ENCODE peak calls at places on chromosomes 12 and 14, in four cellular contexts. One of them, this sample, is unnamed.

GRCh38 chr12:104863549-104863948 is 94.5 kb downstream of the SLC41A2 start:
- DNase-seq in K562: no peak
- DNase-seq in HL-60: no peak
- DNase-seq in GM12878: no peak
- DNase-seq in this sample: no peak

GRCh38 chr14:101501341-101501740 is 60.0 kb upstream of the DIO3 start:
- DNase-seq in K562: no peak
- DNase-seq in HL-60: no peak
- DNase-seq in GM12878: no peak
- DNase-seq in this sample: no peak

GRCh38 chr14:96148631-96149030 is 56.0 kb upstream of the BDKRB2 start:
- DNase-seq in K562: no peak
- DNase-seq in HL-60: no peak
- DNase-seq in GM12878: no peak
- DNase-seq in this sample: no peak

GRCh38 chr14:73491977-73492552 is 1.3 kb downstream of the RIOX1 start:
- DNase-seq in K562: no peak
- DNase-seq in HL-60: no peak
- DNase-seq in GM12878: no peak
- DNase-seq in this sample: no peak

GRCh38 chr12:57611116-57611809 is at the start of gene ARHGEF25:
- DNase-seq in K562: peak
- DNase-seq in HL-60: no peak
- DNase-seq in GM12878: no peak
- DNase-seq in this sample: peak

GRCh38 chr14:103879118-103879569 is 31.8 kb upstream of the PPP1R13B start:
- DNase-seq in K562: no peak
- DNase-seq in HL-60: no peak
- DNase-seq in GM12878: no peak
- DNase-seq in this sample: no peak

GRCh38 chr12:4197922-4198763 is 75.4 kb upstream of the CCND2 start:
- DNase-seq in K562: no peak
- DNase-seq in HL-60: no peak
- DNase-seq in GM12878: no peak
- DNase-seq in this sample: no peak

GRCh38 chr14:45679852-45680251 is 426.9 kb upstream of the MIS18BP1 start:
- DNase-seq in K562: no peak
- DNase-seq in HL-60: no peak
- DNase-seq in GM12878: no peak
- DNase-seq in this sample: no peak

GRCh38 chr12:103272949-103273348 is 222.8 kb downstream of the C12orf42 start:
- DNase-seq in K562: no peak
- DNase-seq in HL-60: no peak
- DNase-seq in GM12878: no peak
- DNase-seq in this sample: no peak

GRCh38 chr12:89662623-89663022 is 46.0 kb downstream of the ATP2B1 start:
- DNase-seq in K562: no peak
- DNase-seq in HL-60: no peak
- DNase-seq in GM12878: no peak
- DNase-seq in this sample: no peak

GRCh38 chr14:68662395-68662794 is 130.5 kb downstream of the ZFP36L1 start:
- DNase-seq in K562: no peak
- DNase-seq in HL-60: no peak
- DNase-seq in GM12878: no peak
- DNase-seq in this sample: no peak

GRCh38 chr12:3973269-3973884 is 100.2 kb upstream of the PARP11 start:
- DNase-seq in K562: no peak
- DNase-seq in HL-60: no peak
- DNase-seq in GM12878: no peak
- DNase-seq in this sample: no peak

GRCh38 chr12:103785243-103786031 is 55.6 kb downstream of the NT5DC3 start:
- DNase-seq in K562: no peak
- DNase-seq in HL-60: no peak
- DNase-seq in GM12878: no peak
- DNase-seq in this sample: no peak

GRCh38 chr14:99603471-99603933 is 505 bp downstream of the CCDC85C start:
- DNase-seq in K562: no peak
- DNase-seq in HL-60: no peak
- DNase-seq in GM12878: no peak
- DNase-seq in this sample: no peak

GRCh38 chr14:58341152-58341748 is 42.9 kb downstream of the ARID4A start:
- DNase-seq in K562: no peak
- DNase-seq in HL-60: no peak
- DNase-seq in GM12878: no peak
- DNase-seq in this sample: no peak

GRCh38 chr14:70779667-70780066 is 29.6 kb downstream of the MAP3K9 start:
- DNase-seq in K562: no peak
- DNase-seq in HL-60: no peak
- DNase-seq in GM12878: no peak
- DNase-seq in this sample: no peak

GRCh38 chr14:54193871-54194270 is 202.9 kb upstream of the CDKN3 start:
- DNase-seq in K562: no peak
- DNase-seq in HL-60: no peak
- DNase-seq in GM12878: no peak
- DNase-seq in this sample: no peak

GRCh38 chr12:26126340-26127284 is 1.8 kb upstream of the BHLHE41 start:
- DNase-seq in K562: peak
- DNase-seq in HL-60: no peak
- DNase-seq in GM12878: no peak
- DNase-seq in this sample: no peak

GRCh38 chr12:90548595-90548994 is 406.4 kb downstream of the CCER1 start:
- DNase-seq in K562: no peak
- DNase-seq in HL-60: no peak
- DNase-seq in GM12878: no peak
- DNase-seq in this sample: no peak

GRCh38 chr12:104456417-104456949 is at the start of gene CHST11:
- DNase-seq in K562: peak
- DNase-seq in HL-60: peak
- DNase-seq in GM12878: no peak
- DNase-seq in this sample: peak

GRCh38 chr14:103558071-103558882 is 4.2 kb downstream of the BAG5 start:
- DNase-seq in K562: no peak
- DNase-seq in HL-60: no peak
- DNase-seq in GM12878: no peak
- DNase-seq in this sample: no peak

GRCh38 chr14:28767851-28768548 is 1.4 kb downstream of the FOXG1 start:
- DNase-seq in K562: peak
- DNase-seq in HL-60: no peak
- DNase-seq in GM12878: no peak
- DNase-seq in this sample: no peak

GRCh38 chr14:50000215-50001145 is 107.6 kb downstream of the ARF6 start:
- DNase-seq in K562: no peak
- DNase-seq in HL-60: no peak
- DNase-seq in GM12878: no peak
- DNase-seq in this sample: no peak

GRCh38 chr12:108609535-108610335 is 11.9 kb upstream of the TMEM119 start:
- DNase-seq in K562: peak
- DNase-seq in HL-60: no peak
- DNase-seq in GM12878: no peak
- DNase-seq in this sample: no peak

GRCh38 chr12:20345866-20346265 is 22.5 kb upstream of the PDE3A start:
- DNase-seq in K562: no peak
- DNase-seq in HL-60: no peak
- DNase-seq in GM12878: no peak
- DNase-seq in this sample: no peak

GRCh38 chr14:26549571-26549970 is 48.3 kb downstream of the NOVA1 start:
- DNase-seq in K562: no peak
- DNase-seq in HL-60: no peak
- DNase-seq in GM12878: no peak
- DNase-seq in this sample: no peak

GRCh38 chr12:94147377-94147990 is 893 bp upstream of the PLXNC1 start:
- DNase-seq in K562: no peak
- DNase-seq in HL-60: no peak
- DNase-seq in GM12878: no peak
- DNase-seq in this sample: no peak

GRCh38 chr14:32710351-32711102 is 228.2 kb upstream of the NPAS3 start:
- DNase-seq in K562: no peak
- DNase-seq in HL-60: no peak
- DNase-seq in GM12878: no peak
- DNase-seq in this sample: no peak

GRCh38 chr12:121465921-121466799 is 66.2 kb downstream of the RNF34 start:
- DNase-seq in K562: no peak
- DNase-seq in HL-60: peak
- DNase-seq in GM12878: no peak
- DNase-seq in this sample: no peak

GRCh38 chr14:100771121-100771800 is 44.6 kb downstream of the DLK1 start:
- DNase-seq in K562: peak
- DNase-seq in HL-60: no peak
- DNase-seq in GM12878: no peak
- DNase-seq in this sample: no peak

GRCh38 chr12:124174406-124174805 is 120.5 kb upstream of the RFLNA start:
- DNase-seq in K562: no peak
- DNase-seq in HL-60: no peak
- DNase-seq in GM12878: no peak
- DNase-seq in this sample: no peak

GRCh38 chr14:67395876-67396189 is 16.1 kb downstream of the PLEK2 start:
- DNase-seq in K562: no peak
- DNase-seq in HL-60: no peak
- DNase-seq in GM12878: no peak
- DNase-seq in this sample: no peak

GRCh38 chr14:68564826-68565760 is 227.8 kb downstream of the ZFP36L1 start:
- DNase-seq in K562: peak
- DNase-seq in HL-60: no peak
- DNase-seq in GM12878: no peak
- DNase-seq in this sample: no peak

GRCh38 chr14:34615507-34615906 is 14.4 kb downstream of the SNX6 start:
- DNase-seq in K562: no peak
- DNase-seq in HL-60: no peak
- DNase-seq in GM12878: no peak
- DNase-seq in this sample: no peak

GRCh38 chr12:126763359-126763758 is 1503.6 kb upstream of the TMEM132C start:
- DNase-seq in K562: no peak
- DNase-seq in HL-60: no peak
- DNase-seq in GM12878: no peak
- DNase-seq in this sample: no peak

GRCh38 chr12:70482764-70483163 is 116.7 kb downstream of the KCNMB4 start:
- DNase-seq in K562: no peak
- DNase-seq in HL-60: no peak
- DNase-seq in GM12878: no peak
- DNase-seq in this sample: no peak
- TF ChIP-seq SPI1 in K562: no peak
- TF ChIP-seq SPI1 in HL-60: no peak
- TF ChIP-seq SPI1 in GM12878: no peak
- TF ChIP-seq SPI1 in this sample: no peak

DNA sequence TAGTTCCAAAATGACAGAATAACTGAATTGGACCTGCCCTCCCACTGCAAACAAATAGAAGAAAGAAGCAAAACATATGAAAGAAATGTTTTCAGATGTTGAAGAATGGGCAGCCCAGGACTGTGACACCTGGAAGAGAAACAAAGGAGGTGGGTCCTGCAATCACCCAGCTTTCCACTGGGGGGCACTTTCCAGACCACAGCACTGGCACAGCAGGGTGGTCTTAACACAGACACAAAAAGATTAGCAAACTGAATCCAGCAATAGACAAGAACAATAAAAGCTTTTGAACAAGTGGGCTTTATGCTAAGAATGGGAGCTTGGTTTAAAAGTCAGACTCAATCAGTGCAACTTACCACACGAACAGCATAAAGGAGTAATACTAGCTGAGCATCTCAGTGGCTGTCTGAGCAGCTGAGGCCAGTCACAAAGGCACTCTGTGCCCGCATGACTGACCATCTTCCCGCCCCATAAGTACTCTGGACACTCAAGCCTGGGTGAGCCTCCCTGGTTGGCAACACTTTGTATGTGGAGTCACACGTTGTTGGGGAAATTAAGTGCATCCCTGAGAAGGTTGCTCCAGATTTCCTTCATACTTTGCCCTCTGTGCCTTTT is 27.7 kb downstream of the JKAMP start:
- DNase-seq in K562: no peak
- DNase-seq in HL-60: no peak
- DNase-seq in GM12878: no peak
- DNase-seq in this sample: peak
- TF ChIP-seq SPI1 in K562: no peak
- TF ChIP-seq SPI1 in HL-60: no peak
- TF ChIP-seq SPI1 in GM12878: no peak
- TF ChIP-seq SPI1 in this sample: no peak

GRCh38 chr12:49893753-49894752 is 9.6 kb downstream of the FAIM2 start:
- DNase-seq in K562: no peak
- DNase-seq in HL-60: no peak
- DNase-seq in GM12878: no peak
- DNase-seq in this sample: no peak
- TF ChIP-seq SPI1 in K562: no peak
- TF ChIP-seq SPI1 in HL-60: no peak
- TF ChIP-seq SPI1 in GM12878: no peak
- TF ChIP-seq SPI1 in this sample: no peak

GRCh38 chr14:75196064-75196463 is 19.7 kb upstream of the TMED10 start:
- DNase-seq in K562: no peak
- DNase-seq in HL-60: no peak
- DNase-seq in GM12878: no peak
- DNase-seq in this sample: no peak

GRCh38 chr14:75200451-75200850 is 24.0 kb upstream of the TMED10 start:
- DNase-seq in K562: no peak
- DNase-seq in HL-60: no peak
- DNase-seq in GM12878: no peak
- DNase-seq in this sample: no peak

GRCh38 chr14:75196468-75196867 is 20.1 kb upstream of the TMED10 start:
- DNase-seq in K562: no peak
- DNase-seq in HL-60: no peak
- DNase-seq in GM12878: no peak
- DNase-seq in this sample: no peak

GRCh38 chr14:75197338-75197737 is 20.9 kb upstream of the TMED10 start:
- DNase-seq in K562: no peak
- DNase-seq in HL-60: no peak
- DNase-seq in GM12878: no peak
- DNase-seq in this sample: no peak

GRCh38 chr14:75198291-75198933 is 22.0 kb upstream of the TMED10 start:
- DNase-seq in K562: no peak
- DNase-seq in HL-60: no peak
- DNase-seq in GM12878: no peak
- DNase-seq in this sample: no peak
- TF ChIP-seq SPI1 in K562: no peak
- TF ChIP-seq SPI1 in HL-60: no peak
- TF ChIP-seq SPI1 in GM12878: no peak
- TF ChIP-seq SPI1 in this sample: no peak

GRCh38 chr12:76895796-76896195 is 17.0 kb upstream of the CSRP2 start:
- DNase-seq in K562: no peak
- DNase-seq in HL-60: no peak
- DNase-seq in GM12878: no peak
- DNase-seq in this sample: no peak
- TF ChIP-seq SPI1 in K562: no peak
- TF ChIP-seq SPI1 in HL-60: no peak
- TF ChIP-seq SPI1 in GM12878: no peak
- TF ChIP-seq SPI1 in this sample: no peak

This sample was measured in GM12891.